ENCODE peak calls at places on chromosomes 12 and 14, in six cellular contexts. One of them, this sample, is unnamed.

GRCh38 chr12:106108187-106108816 is 30.5 kb downstream of the NUAK1 start:
- DNase-seq in tibial artery: no peak
- DNase-seq in cardiac fibroblast: peak
- DNase-seq in PC-3: no peak
- DNase-seq in heart left ventricle: no peak
- DNase-seq in fibroblast of lung: peak
- DNase-seq in this sample: no peak

GRCh38 chr12:19778822-19779221 is 339.5 kb downstream of the AEBP2 start:
- DNase-seq in tibial artery: no peak
- DNase-seq in cardiac fibroblast: peak
- DNase-seq in PC-3: no peak
- DNase-seq in heart left ventricle: no peak
- DNase-seq in fibroblast of lung: no peak
- DNase-seq in this sample: no peak

GRCh38 chr12:122227341-122227740 is 1.5 kb upstream of the DIABLO start:
- DNase-seq in tibial artery: no peak
- DNase-seq in cardiac fibroblast: no peak
- DNase-seq in PC-3: no peak
- DNase-seq in heart left ventricle: peak
- DNase-seq in fibroblast of lung: no peak
- DNase-seq in this sample: no peak

GRCh38 chr14:94548999-94549985 is 11.9 kb upstream of the SERPINA4 start:
- DNase-seq in tibial artery: peak
- DNase-seq in cardiac fibroblast: peak
- DNase-seq in PC-3: peak
- DNase-seq in heart left ventricle: peak
- DNase-seq in fibroblast of lung: peak
- DNase-seq in this sample: no peak

GRCh38 chr14:94992046-94992445 is 165.3 kb downstream of the DICER1 start:
- DNase-seq in tibial artery: no peak
- DNase-seq in cardiac fibroblast: no peak
- DNase-seq in PC-3: peak
- DNase-seq in heart left ventricle: no peak
- DNase-seq in fibroblast of lung: no peak
- DNase-seq in this sample: no peak

GRCh38 chr14:21070083-21070609 is at the start of gene ARHGEF40:
- DNase-seq in tibial artery: peak
- DNase-seq in cardiac fibroblast: peak
- DNase-seq in PC-3: peak
- DNase-seq in heart left ventricle: peak
- DNase-seq in fibroblast of lung: peak
- DNase-seq in this sample: no peak

GRCh38 chr14:97948841-97949240 is 1151.7 kb downstream of the VRK1 start:
- DNase-seq in tibial artery: no peak
- DNase-seq in cardiac fibroblast: no peak
- DNase-seq in PC-3: no peak
- DNase-seq in heart left ventricle: no peak
- DNase-seq in fibroblast of lung: no peak
- DNase-seq in this sample: no peak

GRCh38 chr12:89960011-89960507 is 251.4 kb upstream of the ATP2B1 start:
- DNase-seq in tibial artery: no peak
- DNase-seq in cardiac fibroblast: no peak
- DNase-seq in PC-3: peak
- DNase-seq in heart left ventricle: no peak
- DNase-seq in fibroblast of lung: peak
- DNase-seq in this sample: no peak

GRCh38 chr12:108770269-108770829 is 39.0 kb upstream of the CORO1C start:
- DNase-seq in tibial artery: no peak
- DNase-seq in cardiac fibroblast: no peak
- DNase-seq in PC-3: no peak
- DNase-seq in heart left ventricle: no peak
- DNase-seq in fibroblast of lung: no peak
- DNase-seq in this sample: no peak

GRCh38 chr14:67633451-67634154 is 13.9 kb downstream of the ARG2 start:
- DNase-seq in tibial artery: no peak
- DNase-seq in cardiac fibroblast: no peak
- DNase-seq in PC-3: no peak
- DNase-seq in heart left ventricle: no peak
- DNase-seq in fibroblast of lung: no peak
- DNase-seq in this sample: no peak

GRCh38 chr12:93373847-93374723 is 3.6 kb upstream of the NUDT4 start:
- DNase-seq in tibial artery: no peak
- DNase-seq in cardiac fibroblast: no peak
- DNase-seq in PC-3: no peak
- DNase-seq in heart left ventricle: no peak
- DNase-seq in fibroblast of lung: no peak
- DNase-seq in this sample: no peak
- H3K4me3 ChIP-seq in tibial artery: no peak
- H3K4me3 ChIP-seq in cardiac fibroblast: no peak
- H3K4me3 ChIP-seq in PC-3: no peak
- H3K4me3 ChIP-seq in heart left ventricle: no peak
- H3K4me3 ChIP-seq in fibroblast of lung: no peak
- H3K4me3 ChIP-seq in this sample: no peak

DNA sequence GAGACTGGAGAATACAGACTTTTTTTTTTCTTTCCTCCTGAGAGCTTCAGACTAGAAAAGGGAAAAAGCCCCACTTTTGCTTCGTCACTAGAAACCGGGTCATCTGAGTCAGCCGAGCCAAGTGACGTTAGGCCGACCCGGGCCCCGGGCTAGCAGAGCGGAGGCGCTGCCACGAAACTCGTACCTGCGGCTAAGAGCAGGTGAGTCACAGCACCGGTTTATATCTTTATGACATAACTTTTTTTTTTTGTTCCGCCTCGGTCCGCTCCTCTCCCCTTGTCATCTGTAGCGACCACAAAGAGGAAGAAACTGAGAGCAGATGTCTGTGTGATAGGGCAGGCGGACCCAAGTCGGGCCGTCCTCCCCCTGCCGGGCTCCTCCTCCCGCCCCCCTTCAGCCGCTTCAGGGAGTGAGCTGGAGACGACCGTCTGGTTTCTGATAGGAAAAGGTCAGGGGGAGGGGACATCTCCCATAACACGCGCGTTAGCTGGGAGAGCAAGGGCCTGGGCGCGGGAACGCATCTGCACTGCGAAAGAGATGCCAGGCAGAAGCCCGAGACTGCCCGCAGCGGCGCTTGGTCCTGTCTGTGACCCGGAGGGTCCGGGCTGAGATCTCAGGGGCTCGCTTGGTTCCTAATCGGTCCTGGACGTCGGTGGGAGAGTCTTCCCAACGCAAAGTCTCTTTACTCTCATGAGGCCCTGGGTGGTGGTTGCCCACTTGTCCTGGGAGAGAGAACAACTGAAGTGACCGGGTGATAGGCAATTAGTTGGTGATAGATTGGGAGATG is 573 bp downstream of the TTC6 start:
- DNase-seq in tibial artery: no peak
- DNase-seq in cardiac fibroblast: no peak
- DNase-seq in PC-3: peak
- DNase-seq in heart left ventricle: no peak
- DNase-seq in fibroblast of lung: peak
- DNase-seq in this sample: no peak
- H3K4me3 ChIP-seq in tibial artery: no peak
- H3K4me3 ChIP-seq in cardiac fibroblast: peak
- H3K4me3 ChIP-seq in PC-3: peak
- H3K4me3 ChIP-seq in heart left ventricle: peak
- H3K4me3 ChIP-seq in fibroblast of lung: peak
- H3K4me3 ChIP-seq in this sample: no peak

GRCh38 chr12:111893287-111893686 is 51.3 kb downstream of the MAPKAPK5 start:
- DNase-seq in tibial artery: no peak
- DNase-seq in cardiac fibroblast: no peak
- DNase-seq in PC-3: no peak
- DNase-seq in heart left ventricle: no peak
- DNase-seq in fibroblast of lung: peak
- DNase-seq in this sample: no peak
- H3K4me3 ChIP-seq in tibial artery: no peak
- H3K4me3 ChIP-seq in cardiac fibroblast: no peak
- H3K4me3 ChIP-seq in PC-3: no peak
- H3K4me3 ChIP-seq in heart left ventricle: no peak
- H3K4me3 ChIP-seq in fibroblast of lung: no peak
- H3K4me3 ChIP-seq in this sample: no peak

GRCh38 chr12:104473374-104473983 is 16.7 kb downstream of the CHST11 start:
- DNase-seq in tibial artery: no peak
- DNase-seq in cardiac fibroblast: no peak
- DNase-seq in PC-3: no peak
- DNase-seq in heart left ventricle: no peak
- DNase-seq in fibroblast of lung: no peak
- DNase-seq in this sample: no peak
- H3K4me3 ChIP-seq in tibial artery: no peak
- H3K4me3 ChIP-seq in cardiac fibroblast: no peak
- H3K4me3 ChIP-seq in PC-3: no peak
- H3K4me3 ChIP-seq in heart left ventricle: no peak
- H3K4me3 ChIP-seq in fibroblast of lung: no peak
- H3K4me3 ChIP-seq in this sample: no peak

This sample was measured in BJ.